ENCODE peak calls at places on chromosomes 13 and 19, in five cellular contexts. X is colonic mucosa, O is AG10803, M is breast epithelium, D is fibroblast of lung. S is an unnamed sample.

GRCh38 chr19:33267706-33268105 is 34.6 kb downstream of the CEBPA start:
- DNase-seq in D (no peak), O (no peak), X (no peak), M (no peak), S (no peak)

GRCh38 chr19:3323026-3323425 is 43.4 kb upstream of the NFIC start:
- DNase-seq in O (no peak), M (no peak), X (no peak), D (no peak), S (no peak)

GRCh38 chr13:113967729-113968462 is 6.0 kb downstream of the C13orf46 start:
- DNase-seq in O (no peak), X (no peak), M (no peak), D (no peak), S (no peak)

GRCh38 chr13:111484959-111485358 is 164.5 kb downstream of the TEX29 start:
- DNase-seq in M (no peak), D (no peak), O (no peak), X (peak), S (no peak)

GRCh38 chr19:18086590-18087138 is at the start of gene IL12RB1:
- DNase-seq in M (no peak), D (no peak), X (no peak), O (no peak), S (no peak)

GRCh38 chr19:10544242-10544752 is 593 bp downstream of the ATG4D start:
- DNase-seq in O (no peak), D (no peak), X (peak), M (no peak), S (no peak)

GRCh38 chr13:24512208-24513068 is at the start of gene PARP4:
- DNase-seq in O (peak), D (peak), M (peak), X (peak), S (peak)

GRCh38 chr13:99380402-99380801 is 73.2 kb upstream of the GPR183 start:
- DNase-seq in M (no peak), D (no peak), O (no peak), X (no peak), S (no peak)

GRCh38 chr19:44871809-44872208 is 19.2 kb upstream of the TOMM40 start:
- DNase-seq in M (no peak), D (no peak), X (no peak), O (no peak), S (no peak)

GRCh38 chr13:110209950-110210603 is 96.9 kb downstream of the COL4A1 start:
- DNase-seq in X (no peak), M (no peak), O (no peak), D (no peak), S (no peak)

GRCh38 chr13:112710855-112711527 is 21.2 kb downstream of the ATP11A start:
- DNase-seq in D (no peak), X (no peak), O (no peak), M (no peak), S (no peak)

GRCh38 chr13:31835932-31836331 is 96.6 kb downstream of the RXFP2 start:
- DNase-seq in D (peak), X (no peak), O (peak), M (no peak), S (peak)

GRCh38 chr13:60329221-60329983 is 67.6 kb upstream of the TDRD3 start:
- DNase-seq in X (peak), M (no peak), O (peak), D (peak), S (peak)

GRCh38 chr19:35089554-35089953 is 26.1 kb upstream of the FXYD3 start:
- DNase-seq in O (no peak), M (no peak), X (no peak), D (no peak), S (no peak)

GRCh38 chr19:35088514-35088913 is 27.1 kb upstream of the FXYD3 start:
- DNase-seq in D (peak), X (no peak), M (no peak), O (peak), S (no peak)

GRCh38 chr19:35093430-35093829 is 22.2 kb upstream of the FXYD3 start:
- DNase-seq in M (no peak), D (no peak), X (no peak), O (no peak), S (no peak)

GRCh38 chr19:35090160-35090794 is 25.3 kb upstream of the FXYD3 start:
- DNase-seq in X (peak), D (peak), M (peak), O (peak), S (no peak)

GRCh38 chr19:35090795-35091214 is 24.8 kb upstream of the FXYD3 start:
- DNase-seq in D (no peak), X (no peak), O (no peak), M (no peak), S (no peak)
- TF ChIP-seq CTCF in D (no peak), X (no peak), O (no peak), M (no peak), S (no peak)

GRCh38 chr13:50153401-50153800 is 138.2 kb downstream of the KCNRG start:
- DNase-seq in X (no peak), D (no peak), M (no peak), O (no peak), S (no peak)

GRCh38 chr13:50153888-50154287 is 138.6 kb downstream of the KCNRG start:
- DNase-seq in D (no peak), M (no peak), X (no peak), O (no peak), S (no peak)

GRCh38 chr13:50149932-50150331 is 134.7 kb downstream of the KCNRG start:
- DNase-seq in X (no peak), D (no peak), O (no peak), M (no peak), S (no peak)

GRCh38 chr13:50152655-50153309 is 137.5 kb downstream of the KCNRG start:
- DNase-seq in M (no peak), D (no peak), X (no peak), O (no peak), S (no peak)

GRCh38 chr13:50152224-50152623 is 137.0 kb downstream of the KCNRG start:
- DNase-seq in M (no peak), O (no peak), D (peak), X (no peak), S (no peak)
- H3K4me3 ChIP-seq in M (peak), O (no peak), D (peak), X (no peak), S (peak)

DNA sequence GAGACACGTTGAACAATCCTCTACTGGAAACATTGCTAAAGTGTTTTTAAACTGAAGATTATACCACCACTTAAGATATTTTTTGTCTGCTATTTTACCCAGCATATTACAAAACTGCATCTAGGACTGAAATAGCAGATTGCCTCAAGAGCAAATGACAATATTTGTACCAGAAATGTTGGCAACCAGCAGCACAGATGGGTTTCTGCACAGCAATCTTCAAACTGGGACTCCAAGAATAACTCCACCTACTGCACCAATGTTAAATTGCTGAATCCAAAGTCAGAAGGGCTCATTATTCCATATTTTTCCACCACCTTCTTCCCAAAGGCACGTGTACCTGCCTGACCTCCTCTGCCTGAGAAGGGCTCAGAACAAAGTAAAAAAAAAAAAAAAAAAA is 79.6 kb downstream of the FOXO1 start:
- DNase-seq in M (no peak), O (peak), X (no peak), D (peak), S (no peak)
- TF ChIP-seq CTCF in M (no peak), O (peak), X (no peak), D (no peak), S (no peak)

DNA sequence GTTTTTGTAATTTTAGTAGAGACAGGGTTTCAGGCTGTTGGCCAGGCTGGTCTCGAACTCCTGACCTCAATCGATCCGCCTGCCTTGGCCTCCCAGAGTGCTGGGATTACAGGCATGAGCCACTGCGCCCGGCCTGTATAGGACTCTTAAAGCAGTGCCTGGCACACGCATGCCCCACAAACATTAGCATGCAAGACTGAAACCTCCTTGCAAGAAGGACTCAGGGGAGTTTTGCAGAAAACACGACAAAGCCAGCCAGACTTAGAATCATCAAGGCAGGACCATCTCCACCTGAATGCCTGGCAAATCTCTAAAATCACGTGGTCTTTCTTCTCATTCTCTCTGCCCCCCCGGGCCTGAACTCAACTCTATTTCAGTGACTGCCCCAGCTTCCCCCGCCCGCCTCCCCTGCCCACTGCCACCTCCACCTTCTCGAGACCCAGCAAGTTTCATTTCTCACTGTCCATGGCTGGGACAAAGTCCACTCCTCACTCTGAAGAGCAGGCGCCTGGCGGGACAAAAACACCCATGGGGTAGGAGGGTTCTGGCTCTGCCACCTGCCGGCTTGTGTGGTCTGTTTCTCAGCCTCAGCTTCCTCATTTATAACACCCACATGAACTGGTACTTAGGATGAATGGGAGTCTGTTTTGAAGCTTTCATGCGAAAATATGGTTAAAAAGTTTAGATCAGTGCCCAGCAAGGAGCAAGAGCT is 2.4 kb downstream of the TICAM1 start:
- DNase-seq in O (no peak), X (peak), D (no peak), M (no peak), S (no peak)
- H3K4me3 ChIP-seq in O (peak), X (peak), D (no peak), M (no peak), S (peak)

GRCh38 chr13:54758795-54759194 is 1730.2 kb downstream of the OLFM4 start:
- DNase-seq in M (no peak), D (no peak), O (no peak), X (no peak), S (no peak)
- TF ChIP-seq CTCF in M (no peak), D (no peak), O (no peak), X (no peak), S (no peak)

DNA sequence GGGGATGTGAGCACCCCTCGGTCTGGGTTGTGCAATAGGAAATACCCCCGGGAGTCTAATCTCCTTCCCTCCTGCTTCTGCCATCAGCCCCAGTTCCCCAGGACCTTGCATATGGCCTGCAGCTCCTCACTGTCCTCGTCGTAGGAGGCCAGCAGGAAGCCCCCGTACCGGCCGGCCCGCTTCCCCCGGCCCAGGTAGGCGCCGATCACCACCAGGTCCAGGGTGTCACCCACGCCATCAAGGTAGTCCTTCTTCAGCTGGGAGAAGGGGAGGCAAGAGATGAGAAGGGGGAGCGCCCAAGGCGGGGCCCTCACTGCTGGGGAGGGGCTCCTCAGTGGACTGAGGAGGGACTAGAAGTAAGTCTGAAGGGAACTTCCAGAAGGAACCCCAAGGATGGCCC is 10.4 kb upstream of the PLA2G4C start:
- DNase-seq in D (no peak), M (no peak), O (no peak), X (no peak), S (no peak)
- H3K4me3 ChIP-seq in D (no peak), M (no peak), O (no peak), X (no peak), S (no peak)

GRCh38 chr19:54373781-54374266 is 9.1 kb upstream of the LAIR1 start:
- DNase-seq in D (no peak), X (no peak), O (no peak), M (no peak), S (no peak)

GRCh38 chr19:54380897-54381296 is 16.2 kb upstream of the LAIR1 start:
- DNase-seq in M (no peak), O (no peak), D (no peak), X (no peak), S (no peak)

GRCh38 chr19:54379187-54379678 is 14.5 kb upstream of the LAIR1 start:
- DNase-seq in M (no peak), X (no peak), D (no peak), O (no peak), S (no peak)

DNA sequence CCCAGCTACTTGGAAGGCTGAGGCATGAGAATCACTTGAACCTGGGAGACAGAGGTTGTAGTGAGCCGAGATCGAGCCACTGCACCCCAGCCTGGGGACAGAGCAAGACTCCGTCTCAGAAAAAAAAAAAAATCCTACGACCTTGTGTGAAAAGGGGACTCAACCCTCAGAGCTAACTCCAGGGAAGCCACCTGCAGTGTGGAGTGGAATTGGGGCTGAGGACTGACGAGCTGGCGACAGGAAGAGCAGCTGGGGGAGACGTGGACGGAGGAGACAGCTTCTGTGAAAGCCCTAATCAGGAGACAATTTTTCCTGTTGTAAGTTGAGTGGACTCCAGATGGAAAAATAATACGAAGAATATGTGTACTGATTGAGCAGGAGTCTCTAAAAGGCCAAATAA is 11.9 kb upstream of the LAIR1 start:
- DNase-seq in X (no peak), D (no peak), O (no peak), M (no peak), S (no peak)
- TF ChIP-seq CTCF in X (no peak), D (no peak), O (no peak), M (no peak), S (no peak)

GRCh38 chr19:50377051-50377441 is 789 bp downstream of the NR1H2 start:
- DNase-seq in O (no peak), M (peak), D (no peak), X (peak), S (no peak)
- H3K4me3 ChIP-seq in O (peak), M (peak), D (peak), X (no peak), S (peak)

GRCh38 chr19:29672319-29672932 is 7.2 kb downstream of the PLEKHF1 start:
- DNase-seq in D (no peak), X (no peak), M (no peak), O (no peak), S (no peak)

GRCh38 chr19:29673451-29674371 is 8.4 kb downstream of the PLEKHF1 start:
- DNase-seq in O (no peak), D (no peak), X (no peak), M (no peak), S (no peak)

GRCh38 chr19:29670255-29670654 is 5.0 kb downstream of the PLEKHF1 start:
- DNase-seq in X (no peak), O (no peak), D (no peak), M (no peak), S (no peak)

GRCh38 chr19:29672933-29673336 is 7.7 kb downstream of the PLEKHF1 start:
- DNase-seq in D (no peak), X (no peak), O (no peak), M (no peak), S (no peak)

DNA sequence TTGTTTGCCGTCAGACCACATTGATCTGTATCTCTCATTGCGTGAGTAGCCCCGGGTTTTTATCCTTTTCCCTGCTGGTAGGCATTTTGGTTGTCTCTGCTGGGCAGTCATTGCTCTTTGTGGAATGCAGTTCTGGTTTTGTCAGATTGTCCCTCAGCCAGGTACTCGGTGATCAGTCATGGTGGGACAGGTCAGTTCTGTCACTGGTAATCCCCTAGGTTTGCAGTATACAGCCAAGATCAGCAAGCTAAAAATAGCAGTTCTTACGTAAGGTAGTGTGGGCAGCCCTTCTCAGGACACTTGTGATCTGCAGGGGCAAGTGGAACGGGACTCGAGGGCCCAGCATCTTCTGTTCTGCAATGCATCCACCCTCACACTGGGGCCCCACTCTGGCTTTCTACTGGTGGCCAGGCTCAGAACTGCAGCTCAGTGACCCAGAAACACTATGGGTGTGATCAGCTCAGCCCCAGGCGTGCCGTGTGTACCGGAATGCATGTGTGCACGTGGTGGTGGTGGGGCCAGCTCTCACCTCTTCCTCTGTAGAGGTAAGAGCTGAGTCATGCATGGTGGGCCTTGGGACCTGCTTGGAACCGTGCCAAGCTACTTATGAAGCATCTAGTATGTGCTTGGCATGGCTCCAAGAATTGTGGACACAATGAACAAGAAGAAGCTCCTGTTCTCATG is 6.3 kb downstream of the PLEKHF1 start:
- DNase-seq in X (no peak), M (peak), O (no peak), D (no peak), S (peak)
- TF ChIP-seq CTCF in X (no peak), M (peak), O (peak), D (no peak), S (peak)

DNA sequence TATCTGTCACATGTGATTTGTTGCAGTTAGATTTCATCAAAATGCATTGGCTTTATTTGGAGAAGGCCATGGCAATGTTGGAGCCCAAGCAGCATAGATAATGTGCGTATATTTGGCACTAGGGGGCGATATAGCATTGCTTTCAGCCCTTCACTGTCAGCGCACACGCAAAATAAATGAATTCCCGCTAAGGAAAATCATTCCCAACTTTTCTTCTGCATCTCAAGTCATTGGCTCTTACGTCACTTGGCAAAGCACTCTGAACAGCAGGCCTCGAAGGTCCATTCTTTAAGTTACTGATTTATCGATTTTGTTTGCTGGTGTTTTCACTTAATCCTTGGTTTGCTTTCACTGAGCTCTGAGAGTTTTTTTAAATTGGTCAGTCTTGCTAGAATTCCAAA is 97.9 kb upstream of the IPO5 start:
- DNase-seq in X (peak), O (peak), D (peak), M (no peak), S (peak)
- H3K4me3 ChIP-seq in X (no peak), O (no peak), D (no peak), M (no peak), S (no peak)

S was measured in epithelial cell of proximal tubule.